ENCODE peak calls at places on chromosomes 5 and 9, in nine cellular contexts. X is lung; A is left ventricle myocardium inferior; W is astrocyte; U is CD4-positive, alpha-beta memory T cell; P is heart right ventricle; B is PC-3; Z is prostate gland; R is body of pancreas. S is an unnamed sample.

GRCh38 chr5:119273391-119273839 is 82.4 kb upstream of the TNFAIP8 start:
- DNase-seq in A (peak; percentile 26), W (no peak), Z (no peak), B (no peak), P (peak; percentile 24), U (peak; percentile 33), R (no peak), X (no peak), S (peak; percentile 63)

GRCh38 chr5:132226516-132227234 is 978 bp downstream of the P4HA2 start:
- DNase-seq in U (no peak), B (no peak), X (no peak), W (peak; percentile 46), Z (no peak), P (peak; percentile 31), A (no peak), R (peak; percentile 39), S (no peak)

GRCh38 chr5:35919191-35919590 is 19.2 kb downstream of the CAPSL start:
- DNase-seq in U (no peak), R (no peak), W (peak; percentile 92), Z (no peak), P (no peak), A (no peak), X (no peak), B (peak; percentile 88), S (no peak)

GRCh38 chr9:129131300-129132145 is 20.3 kb downstream of the PTPA start:
- DNase-seq in B (peak; percentile 68), A (peak; percentile 77), U (peak; percentile 81), R (peak; percentile 83), W (peak; percentile 16), X (peak; percentile 82), Z (peak; percentile 54), P (peak; percentile 82), S (peak; percentile 92)

GRCh38 chr5:172886396-172886932 is 52.4 kb downstream of the ERGIC1 start:
- DNase-seq in B (peak; percentile 13), A (no peak), X (no peak), W (no peak), U (no peak), Z (no peak), P (no peak), R (no peak), S (no peak)

GRCh38 chr5:42943931-42944631 is 96.0 kb downstream of the ANXA2R start:
- DNase-seq in X (no peak), R (no peak), A (no peak), B (no peak), U (no peak), P (peak; percentile 20), W (peak; percentile 9), Z (no peak), S (no peak)

GRCh38 chr5:156798201-156798600 is 51.9 kb upstream of the PPP1R2B start:
- DNase-seq in B (no peak), W (no peak), A (no peak), U (no peak), Z (no peak), X (no peak), P (no peak), R (no peak), S (no peak)

GRCh38 chr5:78667461-78668103 is 19.0 kb upstream of the LHFPL2 start:
- DNase-seq in R (no peak), X (no peak), W (peak; percentile 23), P (no peak), Z (no peak), B (no peak), A (no peak), U (no peak), S (no peak)

GRCh38 chr5:147965712-147966111 is 59.4 kb upstream of the C5orf46 start:
- DNase-seq in U (no peak), X (no peak), Z (no peak), A (no peak), B (no peak), P (no peak), R (no peak), W (no peak), S (no peak)

GRCh38 chr9:71145179-71145578 is 23.8 kb upstream of the TRPM3 start:
- DNase-seq in U (no peak), Z (no peak), X (no peak), W (no peak), R (no peak), P (no peak), B (no peak), A (no peak), S (no peak)

GRCh38 chr5:158948376-158948775 is 151.3 kb downstream of the EBF1 start:
- DNase-seq in B (no peak), W (no peak), X (no peak), U (no peak), Z (no peak), R (no peak), A (no peak), P (no peak), S (no peak)

GRCh38 chr5:158951461-158951860 is 148.3 kb downstream of the EBF1 start:
- DNase-seq in B (no peak), U (no peak), R (no peak), Z (no peak), X (no peak), A (no peak), P (no peak), W (no peak), S (peak; percentile 88)

GRCh38 chr5:158951951-158952545 is 147.7 kb downstream of the EBF1 start:
- DNase-seq in B (no peak), P (no peak), Z (no peak), A (no peak), U (no peak), R (no peak), X (no peak), W (no peak), S (peak; percentile 74)

GRCh38 chr5:158943569-158943968 is 156.1 kb downstream of the EBF1 start:
- DNase-seq in X (no peak), P (no peak), Z (no peak), A (no peak), B (no peak), W (no peak), R (no peak), U (no peak), S (no peak)

GRCh38 chr5:158947831-158948230 is 151.9 kb downstream of the EBF1 start:
- DNase-seq in U (no peak), Z (no peak), X (no peak), P (no peak), R (no peak), W (peak; percentile 4), B (no peak), A (no peak), S (no peak)
- H3K4me1 ChIP-seq in U (no peaks in the 10 kb centered on the region), Z (no peaks in the 10 kb centered on the region), X (no peaks in the 10 kb centered on the region), P (peaks cover 44% of the 10 kb centered on the region), R (no peaks in the 10 kb centered on the region), W (peaks cover 8% of the 10 kb centered on the region), B (peaks cover 7% of the 10 kb centered on the region), A (peaks cover 38% of the 10 kb centered on the region), S (peaks cover 69% of the 10 kb centered on the region)

GRCh38 chr5:150469718-150470470 is 20.4 kb upstream of the RPS14 start:
- DNase-seq in P (no peak), B (peak; percentile 89), Z (no peak), U (no peak), X (no peak), R (no peak), A (no peak), W (peak; percentile 99), S (no peak)
- H3K4me1 ChIP-seq in P (peaks cover 17% of the 10 kb centered on the region), B (peaks cover 22% of the 10 kb centered on the region), Z (no peaks in the 10 kb centered on the region), U (no peaks in the 10 kb centered on the region), X (peaks cover 4% of the 10 kb centered on the region), R (peaks cover 3% of the 10 kb centered on the region), A (peaks cover 17% of the 10 kb centered on the region), W (peaks cover 36% of the 10 kb centered on the region), S (no peaks in the 10 kb centered on the region)

GRCh38 chr9:97571664-97572063 is 61.5 kb downstream of the TSTD2 start:
- DNase-seq in A (no peak), P (no peak), Z (no peak), W (no peak), B (no peak), U (no peak), X (no peak), R (no peak), S (no peak)

GRCh38 chr9:97568461-97569275 is 64.5 kb downstream of the TSTD2 start:
- DNase-seq in Z (no peak), W (no peak), P (no peak), B (no peak), A (no peak), U (no peak), R (peak; percentile 2), X (no peak), S (no peak)

GRCh38 chr9:97572892-97573365 is 60.2 kb downstream of the TSTD2 start:
- DNase-seq in P (no peak), A (no peak), Z (no peak), B (no peak), U (no peak), X (no peak), R (no peak), W (no peak), S (no peak)

GRCh38 chr9:97572196-97572891 is 60.8 kb downstream of the TSTD2 start:
- DNase-seq in X (no peak), A (no peak), U (no peak), B (no peak), P (no peak), W (no peak), R (no peak), Z (no peak), S (no peak)

GRCh38 chr9:97570899-97571298 is 62.3 kb downstream of the TSTD2 start:
- DNase-seq in A (peak; percentile 85), P (peak; percentile 79), Z (no peak), X (no peak), W (no peak), U (no peak), B (no peak), R (no peak), S (no peak)
- H3K4me1 ChIP-seq in A (peaks cover 32% of the 10 kb centered on the region), P (peaks cover 24% of the 10 kb centered on the region), Z (peaks cover 10% of the 10 kb centered on the region), X (peaks cover 5% of the 10 kb centered on the region), W (no peaks in the 10 kb centered on the region), U (peaks cover 7% of the 10 kb centered on the region), B (no peaks in the 10 kb centered on the region), R (no peaks in the 10 kb centered on the region), S (no peaks in the 10 kb centered on the region)

GRCh38 chr5:14209222-14209822 is 66.2 kb downstream of the TRIO start:
- DNase-seq in W (no peak), P (no peak), X (no peak), Z (no peak), U (no peak), B (no peak), R (no peak), A (no peak), S (no peak)

GRCh38 chr5:14212838-14213237 is 69.7 kb downstream of the TRIO start:
- DNase-seq in A (no peak), U (no peak), W (no peak), B (no peak), X (no peak), P (no peak), Z (no peak), R (no peak), S (no peak)

GRCh38 chr5:14209836-14210235 is 66.7 kb downstream of the TRIO start:
- DNase-seq in Z (no peak), A (no peak), P (no peak), R (no peak), U (no peak), W (no peak), X (no peak), B (no peak), S (no peak)

GRCh38 chr5:14211818-14212799 is 69.0 kb downstream of the TRIO start:
- DNase-seq in U (no peak), W (no peak), R (no peak), X (no peak), Z (no peak), P (no peak), A (no peak), B (no peak), S (no peak)

DNA sequence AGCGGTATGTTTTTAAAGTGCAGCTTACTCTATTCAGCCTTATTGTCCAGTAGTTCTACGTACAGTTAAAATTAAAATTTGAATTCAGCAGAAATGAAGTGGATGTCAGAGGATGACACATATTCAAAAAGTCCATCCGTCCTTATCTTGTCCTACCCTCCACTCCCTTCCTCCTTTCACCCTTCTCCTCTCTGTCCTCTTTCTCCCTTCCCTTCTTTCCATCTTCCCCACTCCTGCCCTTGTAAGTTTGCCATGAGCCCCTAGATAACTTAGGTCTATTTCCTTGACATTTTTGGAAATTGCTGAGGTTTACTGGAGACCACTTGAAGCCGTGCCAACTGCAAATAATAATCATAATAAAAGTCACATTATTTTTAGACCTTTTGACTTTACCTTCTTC is 67.6 kb downstream of the TRIO start:
- DNase-seq in P (no peak), A (no peak), X (no peak), W (no peak), B (no peak), R (no peak), Z (no peak), U (no peak), S (no peak)
- H3K4me1 ChIP-seq in P (peaks cover 60% of the 10 kb centered on the region), A (peaks cover 76% of the 10 kb centered on the region), X (peaks cover 14% of the 10 kb centered on the region), W (peaks cover 66% of the 10 kb centered on the region), B (peaks cover 49% of the 10 kb centered on the region), R (peaks cover 15% of the 10 kb centered on the region), Z (peaks cover 9% of the 10 kb centered on the region), U (no peaks in the 10 kb centered on the region), S (no peaks in the 10 kb centered on the region)

S was measured in Karpas-422.